ENCODE peak calls at places on chromosome 22, in four cellular contexts. A, P, J and H are unnamed samples.

GRCh38 chr22:40054486-40054885 is 59.7 kb downstream of the FAM83F start:
- DNase-seq in A (no peak), P (no peak), J (no peak), H (no peak)

GRCh38 chr22:19383292-19383691 is 48.2 kb downstream of the HIRA start:
- DNase-seq in A (no peak), P (no peak), J (no peak), H (no peak)

GRCh38 chr22:17774206-17774927 is at the start of gene BID:
- DNase-seq in A (peak), P (no peak), J (no peak), H (peak)

GRCh38 chr22:38103641-38104040 is 6.8 kb downstream of the BAIAP2L2 start:
- DNase-seq in A (no peak), P (no peak), J (no peak), H (no peak)

GRCh38 chr22:29055192-29055830 is 6.3 kb downstream of the C22orf31 start:
- DNase-seq in A (no peak), P (no peak), J (no peak), H (no peak)

GRCh38 chr22:27906241-27906640 is 12.8 kb downstream of the PITPNB start:
- DNase-seq in A (no peak), P (no peak), J (no peak), H (peak)

GRCh38 chr22:50048066-50048765 is 9.9 kb downstream of the TTLL8 start:
- DNase-seq in A (no peak), P (no peak), J (no peak), H (no peak)

GRCh38 chr22:32804823-32805585 is 3.5 kb downstream of the TIMP3 start:
- DNase-seq in A (no peak), P (no peak), J (no peak), H (no peak)

GRCh38 chr22:40345271-40345670 is 1.0 kb upstream of the ADSL start:
- DNase-seq in A (no peak), P (no peak), J (no peak), H (peak)

GRCh38 chr22:19130959-19131684 is at the start of gene TSSK2:
- DNase-seq in A (no peak), P (no peak), J (no peak), H (no peak)

GRCh38 chr22:27885977-27886842 is 32.8 kb downstream of the PITPNB start:
- DNase-seq in A (peak), P (no peak), J (no peak), H (peak)

GRCh38 chr22:20656902-20657836 is 116.7 kb upstream of the SERPIND1 start:
- DNase-seq in A (peak), P (no peak), J (no peak), H (peak)

GRCh38 chr22:50699754-50700386 is 27.2 kb downstream of the SHANK3 start:
- DNase-seq in A (peak), P (no peak), J (peak), H (no peak)

GRCh38 chr22:32708835-32709234 is 92.7 kb upstream of the TIMP3 start:
- DNase-seq in A (no peak), P (no peak), J (no peak), H (peak)

GRCh38 chr22:50734343-50734771 is 3.6 kb upstream of the ACR start:
- DNase-seq in A (no peak), P (no peak), J (no peak), H (no peak)

GRCh38 chr22:37739611-37740049 is 42.8 kb downstream of the TRIOBP start:
- DNase-seq in A (no peak), P (no peak), J (no peak), H (no peak)

GRCh38 chr22:25448435-25449051 is 115.9 kb upstream of the GRK3 start:
- DNase-seq in A (peak), P (no peak), J (no peak), H (peak)

GRCh38 chr22:20551805-20552449 is 44.5 kb downstream of the MED15 start:
- DNase-seq in A (no peak), P (no peak), J (no peak), H (no peak)

GRCh38 chr22:40294696-40295095 is 51.6 kb upstream of the ADSL start:
- DNase-seq in A (no peak), P (no peak), J (no peak), H (no peak)

GRCh38 chr22:46070722-46071450 is 79.4 kb upstream of the PPARA start:
- DNase-seq in A (no peak), P (no peak), J (no peak), H (peak)

GRCh38 chr22:36351921-36352774 is 35.6 kb downstream of the MYH9 start:
- DNase-seq in A (no peak), P (no peak), J (no peak), H (no peak)

GRCh38 chr22:37658133-37659065 is at the start of gene PDXP:
- DNase-seq in A (peak), P (peak), J (peak), H (peak)

GRCh38 chr22:34688825-34689224 is 377.1 kb upstream of the ISX start:
- DNase-seq in A (no peak), P (no peak), J (no peak), H (no peak)

GRCh38 chr22:38870791-38871359 is 1.1 kb downstream of the CBX6 start:
- DNase-seq in A (no peak), P (no peak), J (no peak), H (no peak)

GRCh38 chr22:48741540-48741939 is 1086.1 kb downstream of the BRD1 start:
- DNase-seq in A (no peak), P (no peak), J (no peak), H (no peak)

GRCh38 chr22:48742191-48742555 is 1085.5 kb downstream of the BRD1 start:
- DNase-seq in A (no peak), P (no peak), J (no peak), H (no peak)

GRCh38 chr22:48739348-48740085 is 1088.2 kb downstream of the BRD1 start:
- DNase-seq in A (no peak), P (no peak), J (no peak), H (no peak)

GRCh38 chr22:48740086-48740730 is 1087.5 kb downstream of the BRD1 start:
- DNase-seq in A (no peak), P (no peak), J (no peak), H (no peak)

DNA sequence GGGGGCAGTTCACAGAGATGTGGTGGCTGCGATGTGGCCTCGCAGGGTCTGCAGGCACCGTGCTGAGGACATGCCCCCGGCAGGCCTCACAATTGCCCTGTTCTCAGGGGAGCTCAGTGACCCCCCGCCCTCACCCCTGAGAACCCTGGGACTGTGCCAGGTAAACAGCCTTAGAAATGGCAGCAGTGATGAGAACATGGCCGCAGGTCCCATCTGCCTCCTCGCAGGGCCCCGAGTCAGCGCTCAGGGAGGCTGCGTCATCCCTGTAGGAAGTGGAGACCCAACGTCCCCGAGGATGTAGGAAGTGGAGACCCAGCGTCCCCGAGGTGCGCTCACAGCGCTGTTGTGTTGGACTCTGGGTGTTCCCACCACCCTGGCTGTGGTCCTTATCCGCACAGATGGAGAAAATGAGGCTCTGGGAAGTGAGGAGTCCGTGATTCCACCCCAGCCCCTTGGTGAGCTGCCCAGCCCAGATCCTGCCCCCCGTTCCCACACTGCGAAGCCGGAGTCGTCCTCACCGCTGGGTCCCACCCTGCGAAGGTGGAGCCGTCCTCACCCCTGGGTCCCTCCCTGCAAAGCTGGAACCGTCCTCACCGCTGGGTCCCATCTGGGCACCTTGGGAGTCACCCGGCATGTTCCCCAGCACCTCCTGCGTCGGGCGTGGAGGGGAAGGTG is 1086.8 kb downstream of the BRD1 start:
- DNase-seq in A (no peak), P (no peak), J (no peak), H (no peak)
- TF ChIP-seq CHD1 in A (no peak), P (no peak), J (no peak), H (no peak)

GRCh38 chr22:26707090-26707489 is 49.7 kb downstream of the MIAT start:
- DNase-seq in A (no peak), P (no peak), J (no peak), H (no peak)

GRCh38 chr22:26709617-26710390 is 52.4 kb downstream of the MIAT start:
- DNase-seq in A (no peak), P (no peak), J (no peak), H (peak)

GRCh38 chr22:26707581-26707980 is 50.2 kb downstream of the MIAT start:
- DNase-seq in A (no peak), P (no peak), J (no peak), H (no peak)

GRCh38 chr22:26711205-26711958 is 54.0 kb downstream of the MIAT start:
- DNase-seq in A (no peak), P (peak), J (no peak), H (peak)

DNA sequence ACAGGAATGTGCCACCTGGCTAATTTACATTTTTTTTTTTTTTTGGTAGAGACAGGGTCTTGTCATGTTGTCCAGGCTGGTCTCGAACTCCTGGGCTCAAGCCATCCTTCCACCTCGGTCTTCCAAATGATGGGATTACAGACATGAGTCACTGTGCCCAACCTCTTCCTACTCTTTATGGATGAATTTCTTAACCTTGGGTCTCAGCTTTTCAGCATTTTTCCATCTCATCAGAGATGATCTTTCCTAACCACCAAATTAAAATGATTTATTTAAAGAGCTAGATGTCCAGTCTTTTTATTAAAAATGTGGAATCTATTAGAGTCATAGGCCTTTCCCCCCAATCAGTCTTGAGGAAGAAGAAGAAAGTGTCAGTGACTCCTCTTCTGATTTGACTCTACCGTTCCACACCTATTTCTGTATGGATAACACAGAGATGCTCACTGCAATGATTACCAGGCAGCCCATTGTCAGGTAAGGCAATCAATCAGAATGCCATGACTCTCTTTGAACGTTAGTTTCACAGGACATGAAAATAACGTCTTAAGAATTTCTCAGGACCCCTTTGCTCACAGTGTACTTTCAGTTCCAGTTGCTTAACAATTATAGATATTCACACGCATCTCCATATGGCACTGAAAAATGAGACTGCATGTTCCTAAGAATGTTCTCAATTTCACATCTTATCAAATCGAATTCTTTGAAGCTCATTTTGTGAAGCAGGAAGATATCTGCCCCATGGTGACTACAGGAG is 51.0 kb downstream of the MIAT start:
- DNase-seq in A (no peak), P (peak), J (no peak), H (no peak)
- TF ChIP-seq CHD1 in A (no peak), P (no peak), J (no peak), H (no peak)

GRCh38 chr22:48576333-48577013 is 1251.2 kb downstream of the BRD1 start:
- DNase-seq in A (no peak), P (no peak), J (no peak), H (no peak)

GRCh38 chr22:48575567-48576332 is 1251.9 kb downstream of the BRD1 start:
- DNase-seq in A (no peak), P (no peak), J (no peak), H (no peak)

GRCh38 chr22:48573766-48574165 is 1253.9 kb downstream of the BRD1 start:
- DNase-seq in A (no peak), P (no peak), J (no peak), H (no peak)

GRCh38 chr22:48572951-48573350 is 1254.7 kb downstream of the BRD1 start:
- DNase-seq in A (no peak), P (no peak), J (no peak), H (no peak)

GRCh38 chr22:48574776-48575566 is 1252.7 kb downstream of the BRD1 start:
- DNase-seq in A (no peak), P (no peak), J (peak), H (no peak)
- TF ChIP-seq CHD1 in A (no peak), P (no peak), J (no peak), H (no peak)

DNA sequence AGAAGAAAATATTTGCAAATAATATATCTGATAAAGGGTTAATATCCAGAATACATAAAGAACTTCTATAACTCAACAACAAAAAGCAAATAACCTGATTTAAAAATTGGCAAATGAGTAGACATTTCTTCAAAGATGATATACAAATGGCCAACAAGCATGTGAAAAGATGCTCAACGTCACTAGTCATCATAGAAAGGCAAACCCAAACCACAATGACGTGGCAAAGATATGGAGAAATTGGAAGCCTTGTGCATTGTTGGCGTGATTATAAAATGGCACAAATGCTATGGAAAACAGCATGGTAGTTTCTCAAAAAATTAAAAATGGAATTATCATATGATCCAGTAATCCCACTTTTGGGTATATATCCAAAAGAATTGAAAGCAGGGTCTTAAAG is 466.3 kb downstream of the TBC1D22A start:
- DNase-seq in A (no peak), P (no peak), J (no peak), H (no peak)
- TF ChIP-seq CHD1 in A (no peak), P (no peak), J (no peak), H (no peak)

GRCh38 chr22:23073506-23074229 is 3.3 kb downstream of the GNAZ start:
- DNase-seq in A (no peak), P (no peak), J (no peak), H (no peak)

GRCh38 chr22:23070418-23071162 is at the start of gene GNAZ:
- DNase-seq in A (no peak), P (no peak), J (no peak), H (no peak)

GRCh38 chr22:23072911-23073491 is 2.7 kb downstream of the GNAZ start:
- DNase-seq in A (no peak), P (no peak), J (no peak), H (no peak)

GRCh38 chr22:23071163-23072034 is 1.1 kb downstream of the GNAZ start:
- DNase-seq in A (no peak), P (no peak), J (no peak), H (no peak)

DNA sequence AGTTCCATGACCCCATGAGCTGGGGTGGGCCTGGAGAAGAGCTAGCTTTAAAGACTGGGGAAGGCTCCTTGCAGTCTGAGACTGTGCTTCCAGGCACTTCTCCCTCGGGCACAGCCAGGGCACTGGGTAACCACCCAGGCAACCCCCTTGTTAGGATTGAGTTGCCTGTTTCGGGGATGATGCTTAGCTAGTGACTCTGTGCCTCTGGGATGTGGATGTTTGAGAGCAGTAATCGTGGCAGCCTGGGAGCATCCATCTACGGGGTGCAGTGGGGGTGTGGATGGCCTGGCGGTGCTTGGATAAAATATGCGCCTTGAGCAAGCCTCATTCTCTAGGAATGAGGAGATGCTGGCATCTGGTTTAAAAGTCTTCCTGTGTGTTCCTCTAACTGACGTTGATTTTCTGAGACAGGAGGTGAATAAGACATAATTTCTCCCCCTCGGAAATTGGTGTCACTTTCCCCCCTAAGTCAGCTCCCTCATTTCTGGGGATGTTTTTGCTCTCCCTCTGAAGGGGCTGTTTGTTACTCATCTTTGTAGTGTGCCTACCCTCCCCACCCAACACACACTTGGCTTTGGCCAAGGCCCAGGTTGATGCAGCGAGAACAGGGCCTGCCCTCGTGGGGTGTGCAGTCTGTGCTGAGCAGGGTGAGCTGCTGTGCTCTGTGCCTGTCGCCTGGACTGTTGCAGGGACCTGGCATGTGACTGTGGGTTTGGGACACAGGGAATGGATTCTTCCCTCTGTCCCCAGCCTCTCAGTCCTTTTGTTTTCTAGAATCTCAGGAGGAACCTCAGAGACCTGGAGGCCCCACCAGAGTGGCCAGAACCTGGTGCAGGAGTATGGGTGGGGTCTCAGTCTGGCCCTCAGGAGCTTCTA is 2.0 kb downstream of the GNAZ start:
- DNase-seq in A (no peak), P (no peak), J (no peak), H (peak)
- TF ChIP-seq CHD1 in A (no peak), P (no peak), J (no peak), H (no peak)

GRCh38 chr22:43114958-43115357 is 4.4 kb downstream of the BIK start:
- DNase-seq in A (no peak), P (no peak), J (no peak), H (no peak)
- TF ChIP-seq CHD1 in A (no peak), P (no peak), J (no peak), H (no peak)

GRCh38 chr22:23700706-23701105 is 9.9 kb downstream of the RGL4 start:
- DNase-seq in A (no peak), P (no peak), J (no peak), H (peak)
- TF ChIP-seq CHD1 in A (no peak), P (no peak), J (no peak), H (no peak)

GRCh38 chr22:22181515-22181959 is 63.0 kb upstream of the VPREB1 start:
- DNase-seq in A (no peak), P (no peak), J (no peak), H (no peak)
- TF ChIP-seq CHD1 in A (no peak), P (no peak), J (no peak), H (no peak)

DNA sequence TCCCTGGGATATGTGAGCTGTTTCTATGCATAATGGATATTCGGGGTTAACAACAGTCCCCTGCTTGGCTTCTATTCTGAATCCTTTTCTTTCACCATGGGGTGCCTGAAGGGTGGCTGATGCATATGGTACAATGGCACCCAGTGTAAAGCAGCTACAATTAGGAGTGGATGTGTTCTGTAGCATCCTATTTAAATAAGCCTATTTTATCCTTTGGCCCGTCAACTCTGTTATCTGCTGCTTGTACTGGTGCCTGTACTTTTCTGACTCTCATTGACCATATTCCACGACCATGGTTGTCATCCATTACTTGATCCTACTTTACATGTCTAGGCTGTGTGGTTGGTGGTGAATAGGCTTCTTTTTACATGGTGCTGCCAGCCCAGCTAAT is 1.3 kb downstream of the TUG1 start:
- DNase-seq in A (no peak), P (no peak), J (no peak), H (no peak)
- TF ChIP-seq CHD1 in A (no peak), P (no peak), J (no peak), H (no peak)